ENCODE peak calls at places on chromosomes 11 and 22, in nine cellular contexts. One of them, this sample, is unnamed.

GRCh38 chr11:118082880-118083543 is 3.8 kb downstream of the SMIM35 start:
- DNase-seq in neuronal stem cell: no peak
- DNase-seq in mesendoderm: no peak
- DNase-seq in endothelial cell of umbilical vein: no peak
- DNase-seq in SK-N-SH: no peak
- DNase-seq in fibroblast of lung: no peak
- DNase-seq in PC-3: no peak
- DNase-seq in endodermal cell: no peak
- DNase-seq in HCT116: no peak
- DNase-seq in this sample: no peak

GRCh38 chr22:20998411-20999336 is 3.2 kb downstream of the THAP7 start:
- DNase-seq in neuronal stem cell: no peak
- DNase-seq in mesendoderm: no peak
- DNase-seq in endothelial cell of umbilical vein: no peak
- DNase-seq in SK-N-SH: no peak
- DNase-seq in fibroblast of lung: no peak
- DNase-seq in PC-3: peak; percentile 12
- DNase-seq in endodermal cell: no peak
- DNase-seq in HCT116: no peak
- DNase-seq in this sample: no peak

GRCh38 chr11:63613517-63614135 is 607 bp downstream of the PLAAT3 start:
- DNase-seq in neuronal stem cell: no peak
- DNase-seq in mesendoderm: peak; percentile 74
- DNase-seq in endothelial cell of umbilical vein: peak; percentile 29
- DNase-seq in SK-N-SH: peak; percentile 74
- DNase-seq in fibroblast of lung: no peak
- DNase-seq in PC-3: peak; percentile 34
- DNase-seq in endodermal cell: peak; percentile 87
- DNase-seq in HCT116: no peak
- DNase-seq in this sample: no peak

GRCh38 chr22:27747396-27748256 is 53.9 kb downstream of the MN1 start:
- DNase-seq in neuronal stem cell: no peak
- DNase-seq in mesendoderm: peak; percentile 34
- DNase-seq in endothelial cell of umbilical vein: no peak
- DNase-seq in SK-N-SH: no peak
- DNase-seq in fibroblast of lung: no peak
- DNase-seq in PC-3: no peak
- DNase-seq in endodermal cell: no peak
- DNase-seq in HCT116: no peak
- DNase-seq in this sample: no peak

GRCh38 chr11:103927535-103927934 is 108.9 kb upstream of the DDI1 start:
- DNase-seq in neuronal stem cell: no peak
- DNase-seq in mesendoderm: peak; percentile 34
- DNase-seq in endothelial cell of umbilical vein: no peak
- DNase-seq in SK-N-SH: peak; percentile 11
- DNase-seq in fibroblast of lung: peak; percentile 67
- DNase-seq in PC-3: peak; percentile 49
- DNase-seq in endodermal cell: no peak
- DNase-seq in HCT116: no peak
- DNase-seq in this sample: no peak

GRCh38 chr11:97794876-97795275 is 1225.9 kb upstream of the CNTN5 start:
- DNase-seq in neuronal stem cell: no peak
- DNase-seq in mesendoderm: peak; percentile 26
- DNase-seq in endothelial cell of umbilical vein: no peak
- DNase-seq in SK-N-SH: no peak
- DNase-seq in fibroblast of lung: no peak
- DNase-seq in PC-3: no peak
- DNase-seq in endodermal cell: no peak
- DNase-seq in HCT116: no peak
- DNase-seq in this sample: no peak

GRCh38 chr11:44326615-44327475 is 16.9 kb upstream of the ALX4 start:
- DNase-seq in neuronal stem cell: no peak
- DNase-seq in mesendoderm: no peak
- DNase-seq in endothelial cell of umbilical vein: no peak
- DNase-seq in SK-N-SH: no peak
- DNase-seq in fibroblast of lung: no peak
- DNase-seq in PC-3: no peak
- DNase-seq in endodermal cell: no peak
- DNase-seq in HCT116: no peak
- DNase-seq in this sample: no peak

GRCh38 chr11:112364962-112365481 is 104.4 kb upstream of the PLET1 start:
- DNase-seq in neuronal stem cell: no peak
- DNase-seq in mesendoderm: no peak
- DNase-seq in endothelial cell of umbilical vein: peak; percentile 27
- DNase-seq in SK-N-SH: peak; percentile 49
- DNase-seq in fibroblast of lung: peak; percentile 95
- DNase-seq in PC-3: peak; percentile 96
- DNase-seq in endodermal cell: no peak
- DNase-seq in HCT116: no peak
- DNase-seq in this sample: no peak

GRCh38 chr11:7967097-7967496 is 1.9 kb upstream of the NLRP10 start:
- DNase-seq in neuronal stem cell: no peak
- DNase-seq in mesendoderm: no peak
- DNase-seq in endothelial cell of umbilical vein: no peak
- DNase-seq in SK-N-SH: no peak
- DNase-seq in fibroblast of lung: no peak
- DNase-seq in PC-3: peak; percentile 63
- DNase-seq in endodermal cell: no peak
- DNase-seq in HCT116: no peak
- DNase-seq in this sample: no peak

GRCh38 chr11:7967826-7968225 is 2.6 kb upstream of the NLRP10 start:
- DNase-seq in neuronal stem cell: no peak
- DNase-seq in mesendoderm: no peak
- DNase-seq in endothelial cell of umbilical vein: no peak
- DNase-seq in SK-N-SH: no peak
- DNase-seq in fibroblast of lung: peak; percentile 46
- DNase-seq in PC-3: no peak
- DNase-seq in endodermal cell: no peak
- DNase-seq in HCT116: no peak
- DNase-seq in this sample: no peak

GRCh38 chr11:7964261-7964660 is 986 bp downstream of the NLRP10 start:
- DNase-seq in neuronal stem cell: no peak
- DNase-seq in mesendoderm: no peak
- DNase-seq in endothelial cell of umbilical vein: no peak
- DNase-seq in SK-N-SH: no peak
- DNase-seq in fibroblast of lung: no peak
- DNase-seq in PC-3: no peak
- DNase-seq in endodermal cell: no peak
- DNase-seq in HCT116: no peak
- DNase-seq in this sample: no peak

GRCh38 chr11:7964873-7965272 is 374 bp downstream of the NLRP10 start:
- DNase-seq in neuronal stem cell: no peak
- DNase-seq in mesendoderm: no peak
- DNase-seq in endothelial cell of umbilical vein: no peak
- DNase-seq in SK-N-SH: no peak
- DNase-seq in fibroblast of lung: peak; percentile 79
- DNase-seq in PC-3: peak; percentile 70
- DNase-seq in endodermal cell: no peak
- DNase-seq in HCT116: no peak
- DNase-seq in this sample: no peak

DNA sequence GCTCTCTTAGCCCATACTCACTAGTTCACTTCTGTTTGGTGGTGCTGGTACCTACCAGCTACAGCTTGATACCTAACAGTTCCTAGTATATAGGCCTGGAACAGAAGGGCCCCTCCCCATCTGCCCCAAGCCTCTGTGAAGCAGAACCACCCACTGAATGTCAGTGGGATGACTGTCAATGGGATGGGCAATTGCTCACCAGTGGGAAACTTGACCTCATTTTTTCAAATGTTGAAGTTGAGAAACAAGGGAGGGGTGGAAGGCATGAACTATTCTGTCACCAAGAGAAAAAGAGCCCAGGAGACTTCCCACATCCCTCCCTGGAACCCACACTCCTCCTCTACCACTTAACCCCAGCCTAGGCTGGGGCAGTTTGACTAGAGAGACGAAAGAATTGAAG is at the start of gene NLRP10:
- DNase-seq in neuronal stem cell: no peak
- DNase-seq in mesendoderm: no peak
- DNase-seq in endothelial cell of umbilical vein: no peak
- DNase-seq in SK-N-SH: no peak
- DNase-seq in fibroblast of lung: peak; percentile 66
- DNase-seq in PC-3: peak; percentile 85
- DNase-seq in endodermal cell: no peak
- DNase-seq in HCT116: no peak
- DNase-seq in this sample: no peak
- H3K9ac ChIP-seq in neuronal stem cell: no peak within 1 kb of the TSS
- H3K9ac ChIP-seq in mesendoderm: no peak within 1 kb of the TSS
- H3K9ac ChIP-seq in endothelial cell of umbilical vein: no peak within 1 kb of the TSS
- H3K9ac ChIP-seq in SK-N-SH: peak within 1 kb of the TSS; percentile 36
- H3K9ac ChIP-seq in fibroblast of lung: peak within 1 kb of the TSS; percentile 21
- H3K9ac ChIP-seq in PC-3: peak within 1 kb of the TSS; percentile 54
- H3K9ac ChIP-seq in endodermal cell: no peak within 1 kb of the TSS
- H3K9ac ChIP-seq in HCT116: no peak within 1 kb of the TSS
- H3K9ac ChIP-seq in this sample: no peak within 1 kb of the TSS

GRCh38 chr11:126160345-126161145 is 50.9 kb downstream of the RPUSD4 start:
- DNase-seq in neuronal stem cell: no peak
- DNase-seq in mesendoderm: no peak
- DNase-seq in endothelial cell of umbilical vein: no peak
- DNase-seq in SK-N-SH: peak; percentile 69
- DNase-seq in fibroblast of lung: peak; percentile 63
- DNase-seq in PC-3: no peak
- DNase-seq in endodermal cell: peak; percentile 78
- DNase-seq in HCT116: no peak
- DNase-seq in this sample: no peak

GRCh38 chr11:126158054-126158791 is 53.2 kb downstream of the RPUSD4 start:
- DNase-seq in neuronal stem cell: no peak
- DNase-seq in mesendoderm: no peak
- DNase-seq in endothelial cell of umbilical vein: no peak
- DNase-seq in SK-N-SH: no peak
- DNase-seq in fibroblast of lung: peak; percentile 41
- DNase-seq in PC-3: no peak
- DNase-seq in endodermal cell: no peak
- DNase-seq in HCT116: no peak
- DNase-seq in this sample: no peak

GRCh38 chr11:126161146-126161458 is 50.3 kb downstream of the RPUSD4 start:
- DNase-seq in neuronal stem cell: no peak
- DNase-seq in mesendoderm: no peak
- DNase-seq in endothelial cell of umbilical vein: no peak
- DNase-seq in SK-N-SH: peak; percentile 52
- DNase-seq in fibroblast of lung: no peak
- DNase-seq in PC-3: no peak
- DNase-seq in endodermal cell: no peak
- DNase-seq in HCT116: no peak
- DNase-seq in this sample: no peak

GRCh38 chr11:126157326-126158030 is 54.0 kb downstream of the RPUSD4 start:
- DNase-seq in neuronal stem cell: no peak
- DNase-seq in mesendoderm: no peak
- DNase-seq in endothelial cell of umbilical vein: no peak
- DNase-seq in SK-N-SH: no peak
- DNase-seq in fibroblast of lung: no peak
- DNase-seq in PC-3: no peak
- DNase-seq in endodermal cell: no peak
- DNase-seq in HCT116: no peak
- DNase-seq in this sample: no peak

DNA sequence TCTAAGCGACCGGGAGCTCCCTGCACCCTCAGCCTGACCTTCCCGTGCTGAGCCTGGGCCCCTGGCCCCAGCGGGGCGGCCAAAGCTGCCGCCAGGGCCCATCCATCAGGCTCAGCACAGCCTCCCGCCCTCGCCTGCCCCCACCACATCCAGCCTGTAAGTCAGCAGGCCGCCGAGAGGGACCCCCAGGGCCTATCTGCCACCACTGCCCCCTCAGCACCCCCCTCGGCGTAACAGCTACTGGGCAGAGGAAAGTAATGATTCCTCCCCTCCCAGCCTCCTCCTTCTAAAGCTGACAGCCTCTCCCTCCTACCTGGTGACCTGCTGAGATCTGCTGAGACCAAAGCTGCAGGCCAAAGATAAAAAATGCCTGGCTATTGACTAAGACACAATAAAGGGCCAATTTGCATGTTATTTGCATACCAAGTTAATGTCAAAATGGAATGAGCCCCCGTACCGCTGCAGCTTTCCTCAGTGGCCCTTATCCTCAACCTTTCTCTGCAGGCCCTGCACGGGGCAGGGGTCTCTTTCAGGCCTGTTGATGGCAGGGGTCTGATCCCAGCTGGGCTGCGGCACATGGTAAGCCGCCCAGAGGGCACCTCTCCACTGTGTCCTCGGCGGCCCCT is 51.6 kb downstream of the RPUSD4 start:
- DNase-seq in neuronal stem cell: no peak
- DNase-seq in mesendoderm: peak; percentile 88
- DNase-seq in endothelial cell of umbilical vein: no peak
- DNase-seq in SK-N-SH: no peak
- DNase-seq in fibroblast of lung: no peak
- DNase-seq in PC-3: no peak
- DNase-seq in endodermal cell: peak; percentile 88
- DNase-seq in HCT116: no peak
- DNase-seq in this sample: no peak
- H3K4me3 ChIP-seq in neuronal stem cell: no peak overlapping the region
- H3K4me3 ChIP-seq in mesendoderm: no peak overlapping the region
- H3K4me3 ChIP-seq in endothelial cell of umbilical vein: no peak overlapping the region
- H3K4me3 ChIP-seq in SK-N-SH: no peak overlapping the region
- H3K4me3 ChIP-seq in fibroblast of lung: no peak overlapping the region
- H3K4me3 ChIP-seq in PC-3: no peak overlapping the region
- H3K4me3 ChIP-seq in endodermal cell: no peak overlapping the region
- H3K4me3 ChIP-seq in HCT116: no peak overlapping the region
- H3K4me3 ChIP-seq in this sample: no peak overlapping the region

GRCh38 chr11:65414776-65415498 is 7.7 kb upstream of the NEAT1 start:
- DNase-seq in neuronal stem cell: no peak
- DNase-seq in mesendoderm: no peak
- DNase-seq in endothelial cell of umbilical vein: no peak
- DNase-seq in SK-N-SH: no peak
- DNase-seq in fibroblast of lung: no peak
- DNase-seq in PC-3: no peak
- DNase-seq in endodermal cell: no peak
- DNase-seq in HCT116: no peak
- DNase-seq in this sample: no peak

GRCh38 chr11:65412271-65413076 is 10.1 kb upstream of the NEAT1 start:
- DNase-seq in neuronal stem cell: no peak
- DNase-seq in mesendoderm: no peak
- DNase-seq in endothelial cell of umbilical vein: no peak
- DNase-seq in SK-N-SH: no peak
- DNase-seq in fibroblast of lung: no peak
- DNase-seq in PC-3: no peak
- DNase-seq in endodermal cell: peak; percentile 36
- DNase-seq in HCT116: no peak
- DNase-seq in this sample: no peak

GRCh38 chr11:65415499-65416340 is 6.9 kb upstream of the NEAT1 start:
- DNase-seq in neuronal stem cell: no peak
- DNase-seq in mesendoderm: no peak
- DNase-seq in endothelial cell of umbilical vein: no peak
- DNase-seq in SK-N-SH: peak; percentile 37
- DNase-seq in fibroblast of lung: no peak
- DNase-seq in PC-3: no peak
- DNase-seq in endodermal cell: peak; percentile 54
- DNase-seq in HCT116: no peak
- DNase-seq in this sample: no peak

GRCh38 chr11:65410936-65411680 is 11.5 kb upstream of the NEAT1 start:
- DNase-seq in neuronal stem cell: no peak
- DNase-seq in mesendoderm: no peak
- DNase-seq in endothelial cell of umbilical vein: no peak
- DNase-seq in SK-N-SH: no peak
- DNase-seq in fibroblast of lung: no peak
- DNase-seq in PC-3: no peak
- DNase-seq in endodermal cell: peak; percentile 48
- DNase-seq in HCT116: no peak
- DNase-seq in this sample: no peak

DNA sequence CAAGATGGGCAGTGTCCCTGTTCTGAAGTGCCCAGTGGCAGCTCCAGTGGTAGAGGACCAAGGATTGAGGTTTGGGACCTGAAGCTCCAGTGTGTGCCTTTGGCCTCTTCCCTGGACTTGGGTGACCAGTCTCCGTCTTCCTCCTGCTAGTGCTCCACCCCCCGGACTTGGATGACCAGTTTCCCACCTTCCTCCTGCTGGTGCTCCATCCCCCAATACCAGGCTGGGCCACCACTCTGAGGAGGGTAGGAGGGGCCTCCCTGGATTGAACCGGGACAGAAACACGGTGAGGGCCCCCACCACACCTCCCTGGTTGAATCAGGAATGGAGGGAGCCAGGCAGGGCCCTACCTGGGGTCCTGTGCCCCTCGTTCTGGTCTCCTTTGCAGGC is 10.9 kb upstream of the NEAT1 start:
- DNase-seq in neuronal stem cell: no peak
- DNase-seq in mesendoderm: no peak
- DNase-seq in endothelial cell of umbilical vein: no peak
- DNase-seq in SK-N-SH: no peak
- DNase-seq in fibroblast of lung: no peak
- DNase-seq in PC-3: no peak
- DNase-seq in endodermal cell: peak; percentile 44
- DNase-seq in HCT116: no peak
- DNase-seq in this sample: no peak
- H3K9ac ChIP-seq in neuronal stem cell: no peak overlapping the region
- H3K9ac ChIP-seq in mesendoderm: no peak overlapping the region
- H3K9ac ChIP-seq in endothelial cell of umbilical vein: no peak overlapping the region
- H3K9ac ChIP-seq in SK-N-SH: no peak overlapping the region
- H3K9ac ChIP-seq in fibroblast of lung: no peak overlapping the region
- H3K9ac ChIP-seq in PC-3: no peak overlapping the region
- H3K9ac ChIP-seq in endodermal cell: no peak overlapping the region
- H3K9ac ChIP-seq in HCT116: no peak overlapping the region
- H3K9ac ChIP-seq in this sample: no peak overlapping the region

GRCh38 chr11:20021771-20022362 is 138.4 kb downstream of the DBX1 start:
- DNase-seq in neuronal stem cell: no peak
- DNase-seq in mesendoderm: no peak
- DNase-seq in endothelial cell of umbilical vein: no peak
- DNase-seq in SK-N-SH: no peak
- DNase-seq in fibroblast of lung: no peak
- DNase-seq in PC-3: no peak
- DNase-seq in endodermal cell: peak; percentile 47
- DNase-seq in HCT116: no peak
- DNase-seq in this sample: no peak
- H3K4me3 ChIP-seq in neuronal stem cell: no peak overlapping the region
- H3K4me3 ChIP-seq in mesendoderm: no peak overlapping the region
- H3K4me3 ChIP-seq in endothelial cell of umbilical vein: peak overlapping the region; percentile 13
- H3K4me3 ChIP-seq in SK-N-SH: no peak overlapping the region
- H3K4me3 ChIP-seq in fibroblast of lung: no peak overlapping the region
- H3K4me3 ChIP-seq in PC-3: no peak overlapping the region
- H3K4me3 ChIP-seq in endodermal cell: peak overlapping the region; percentile 82
- H3K4me3 ChIP-seq in HCT116: no peak overlapping the region
- H3K4me3 ChIP-seq in this sample: no peak overlapping the region